ENCODE peak calls at places on chromosomes 5 and 9, in eight cellular contexts. A is fibroblast of lung, V is NT2/D1, C is mammary epithelial cell, K is GM12878, N is H9, P is GM23248, J is HCT116. Z is an unnamed sample.
A peak's percentile ranks its signal among the peaks of the same experiment; 100 is the strongest.

GRCh38 chr5:172795401-172795977 is 24.5 kb upstream of the DUSP1 start:
- DNase-seq in A (peak; percentile 96), C (no peak), V (no peak), J (no peak), P (peak; percentile 97), N (no peak), K (no peak), Z (peak; percentile 68)

GRCh38 chr9:135184158-135184557 is 96.7 kb downstream of the OLFM1 start:
- DNase-seq in K (no peak), V (no peak), A (no peak), J (no peak), P (no peak), C (no peak), N (no peak), Z (no peak)

GRCh38 chr5:56357426-56357825 is 124.3 kb upstream of the ANKRD55 start:
- DNase-seq in K (no peak), P (no peak), N (no peak), V (peak; percentile 22), J (no peak), A (no peak), C (no peak), Z (no peak)

GRCh38 chr5:57594436-57594835 is 111.8 kb upstream of the ACTBL2 start:
- DNase-seq in J (no peak), A (no peak), K (no peak), C (no peak), P (no peak), N (no peak), V (no peak), Z (no peak)

GRCh38 chr5:95759634-95760033 is 28.5 kb downstream of the RHOBTB3 start:
- DNase-seq in J (no peak), V (no peak), K (no peak), N (no peak), A (peak; percentile 79), P (peak; percentile 33), C (no peak), Z (no peak)

GRCh38 chr5:177094224-177095087 is 7.7 kb downstream of the FGFR4 start:
- DNase-seq in C (no peak), N (no peak), A (no peak), J (no peak), P (no peak), K (no peak), V (no peak), Z (no peak)

GRCh38 chr9:138062196-138062595 is 184.6 kb downstream of the CACNA1B start:
- DNase-seq in J (no peak), C (no peak), V (no peak), N (no peak), P (no peak), K (no peak), A (no peak), Z (no peak)

GRCh38 chr5:160506006-160507004 is 84.7 kb downstream of the PTTG1 start:
- DNase-seq in N (peak; percentile 62), C (no peak), V (no peak), J (no peak), A (peak; percentile 57), K (no peak), P (peak; percentile 65), Z (peak; percentile 53)

GRCh38 chr5:169668732-169669131 is 31.7 kb downstream of the DOCK2 start:
- DNase-seq in V (no peak), A (peak; percentile 48), K (no peak), P (no peak), C (no peak), N (no peak), J (no peak), Z (peak; percentile 61)

GRCh38 chr5:82351754-82352145 is 73.6 kb upstream of the RPS23 start:
- DNase-seq in A (peak; percentile 84), N (no peak), P (peak; percentile 83), K (no peak), V (peak; percentile 20), C (peak; percentile 69), J (peak; percentile 61), Z (no peak)

GRCh38 chr5:139043127-139043905 is 154.9 kb downstream of the SIL1 start:
- DNase-seq in J (no peak), K (no peak), A (peak; percentile 84), V (no peak), N (no peak), P (no peak), C (no peak), Z (no peak)

DNA sequence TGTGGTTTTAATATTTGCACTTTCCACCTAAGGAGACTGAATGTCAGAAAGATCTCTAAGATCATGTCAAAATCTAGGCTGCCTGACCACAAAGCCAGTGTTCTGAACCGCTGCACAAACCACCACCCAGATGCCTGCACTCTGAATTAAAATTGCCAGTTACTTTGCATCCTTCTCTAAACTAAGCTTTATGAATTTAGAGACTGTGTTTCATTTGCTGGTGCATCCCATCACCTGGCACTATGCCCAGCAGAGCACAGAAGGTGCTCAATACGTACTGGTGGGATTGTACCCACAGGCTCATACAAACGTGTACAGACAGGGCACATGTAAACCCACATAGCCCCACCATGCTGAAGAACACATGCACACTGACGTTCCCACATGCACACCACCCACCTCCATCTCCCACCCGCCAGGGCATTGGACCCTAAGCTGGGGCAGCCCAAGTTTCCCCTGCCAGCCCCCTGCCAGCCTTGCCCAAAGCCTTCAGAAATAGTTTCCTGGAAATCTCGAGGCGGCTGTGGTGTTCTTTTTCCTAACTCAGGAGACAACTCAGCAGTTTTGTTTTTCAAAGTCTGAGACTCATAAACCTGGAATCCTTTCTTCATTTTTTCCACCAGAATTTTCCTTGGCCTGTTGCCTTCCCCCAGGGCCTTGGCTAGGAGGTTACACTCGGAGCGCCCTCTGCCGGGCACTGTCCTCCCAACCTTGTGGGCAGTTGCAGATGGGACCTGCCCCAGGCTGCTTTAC is 9.6 kb upstream of the TRAF1 start:
- DNase-seq in N (peak; percentile 85), A (peak; percentile 91), K (peak; percentile 68), C (peak; percentile 89), V (peak; percentile 80), J (peak; percentile 83), P (peak; percentile 97), Z (peak; percentile 97)
- H3K9ac ChIP-seq in N (no peak overlapping the region), A (no peak overlapping the region), K (peak overlapping the region; percentile 36), C (peak overlapping the region; percentile 77), V (no peak overlapping the region), J (no peak overlapping the region), P (peak overlapping the region; percentile 68), Z (no peak overlapping the region)

DNA sequence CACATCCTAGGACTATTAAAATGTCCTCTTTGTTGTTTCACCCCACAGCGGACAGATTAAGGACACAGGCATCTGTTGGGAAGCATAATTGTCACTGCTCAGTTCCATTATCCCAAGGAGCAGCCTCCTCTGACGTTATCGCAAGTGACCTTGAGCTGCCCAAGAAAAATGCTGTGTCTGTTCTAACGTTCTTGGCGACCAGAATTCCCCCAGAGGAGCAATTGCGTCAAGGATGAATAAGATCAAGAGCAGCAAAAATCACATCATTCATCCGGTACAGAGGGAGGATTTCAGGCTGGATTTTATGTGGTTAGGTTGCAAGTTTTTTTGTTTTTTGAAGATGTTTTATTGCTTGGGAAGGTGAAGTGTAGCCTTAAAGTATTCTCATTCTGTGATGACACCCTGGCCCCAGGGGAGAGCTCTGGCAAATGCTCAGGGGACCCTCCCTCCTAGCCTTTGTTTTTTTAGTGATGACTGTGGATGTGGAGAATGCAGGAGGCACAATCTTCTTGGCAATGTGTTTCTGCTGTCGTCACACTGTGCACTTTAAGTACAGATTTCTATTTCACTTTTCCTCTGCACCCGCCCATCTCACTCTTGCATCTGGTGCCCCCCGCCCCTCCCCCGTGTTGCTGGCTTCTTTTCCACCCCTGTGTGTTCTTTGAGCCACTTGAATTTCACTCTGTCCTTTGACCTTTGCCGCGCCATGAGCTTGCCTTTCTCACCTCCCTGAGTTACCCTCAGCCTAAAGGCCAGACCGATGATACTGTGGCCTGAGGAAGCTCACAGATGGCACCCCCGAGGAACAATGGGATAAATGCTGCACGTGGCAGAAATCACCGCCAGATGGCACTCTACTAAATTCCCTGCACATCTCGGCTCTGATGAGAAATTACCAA is 308.4 kb downstream of the RAB3C start:
- DNase-seq in C (peak; percentile 76), P (peak; percentile 87), N (peak; percentile 67), K (no peak), J (peak; percentile 33), V (peak; percentile 44), A (peak; percentile 83), Z (peak; percentile 92)
- H3K9ac ChIP-seq in C (no peak overlapping the region), P (peak overlapping the region; percentile 80), N (no peak overlapping the region), K (no peak overlapping the region), J (no peak overlapping the region), V (no peak overlapping the region), A (peak overlapping the region; percentile 57), Z (no peak overlapping the region)

GRCh38 chr9:98173181-98173580 is 19.3 kb downstream of the CORO2A start:
- DNase-seq in P (no peak), K (no peak), V (no peak), C (no peak), A (no peak), N (no peak), J (no peak), Z (no peak)

GRCh38 chr9:98172604-98173003 is 19.8 kb downstream of the CORO2A start:
- DNase-seq in J (no peak), P (no peak), N (peak; percentile 53), V (no peak), A (no peak), K (no peak), C (no peak), Z (peak; percentile 67)

GRCh38 chr9:98168952-98169488 is 23.4 kb downstream of the CORO2A start:
- DNase-seq in V (peak; percentile 46), N (peak; percentile 80), K (peak; percentile 65), A (peak; percentile 57), J (no peak), P (peak; percentile 42), C (peak; percentile 70), Z (peak; percentile 83)

GRCh38 chr9:98168153-98168780 is 24.2 kb downstream of the CORO2A start:
- DNase-seq in N (no peak), C (no peak), V (no peak), K (no peak), A (no peak), J (no peak), P (no peak), Z (no peak)

GRCh38 chr9:98171176-98171925 is 21.1 kb downstream of the CORO2A start:
- DNase-seq in C (no peak), A (no peak), P (no peak), V (no peak), K (no peak), J (no peak), N (no peak), Z (no peak)
- H3K9ac ChIP-seq in C (no peak overlapping the region), A (no peak overlapping the region), P (no peak overlapping the region), V (peak overlapping the region; percentile 25), K (no peak overlapping the region), J (no peak overlapping the region), N (no peak overlapping the region), Z (no peak overlapping the region)

GRCh38 chr9:136831002-136831719 is 11.1 kb upstream of the AJM1 start:
- DNase-seq in N (no peak), K (no peak), A (no peak), J (no peak), P (no peak), V (no peak), C (no peak), Z (no peak)
- H3K9ac ChIP-seq in N (no peak overlapping the region), K (no peak overlapping the region), A (no peak overlapping the region), J (no peak overlapping the region), P (no peak overlapping the region), V (no peak overlapping the region), C (no peak overlapping the region), Z (no peak overlapping the region)

Z was measured in endodermal cell.